ENCODE peak calls at places on chromosomes 12 and 14, in eight cellular contexts. Y is AG04449, C is Peyer's patch, H is AG04450, A is psoas muscle, O is A549, I is BJ, K is right lobe of liver. G is an unnamed sample.

GRCh38 chr12:90826031-90826430 is 128.9 kb downstream of the CCER1 start:
- DNase-seq in H (no peak), K (no peak), I (no peak), C (no peak), A (no peak), O (no peak), Y (no peak), G (no peak)

GRCh38 chr12:104790296-104791125 is 167.6 kb downstream of the SLC41A2 start:
- DNase-seq in A (peak), H (no peak), K (peak), Y (no peak), O (peak), I (no peak), C (peak), G (no peak)

GRCh38 chr12:54428050-54429013 is 9.3 kb upstream of the ITGA5 start:
- DNase-seq in Y (no peak), K (no peak), O (no peak), H (no peak), I (no peak), A (no peak), C (no peak), G (peak)

GRCh38 chr14:66082009-66082408 is 404.2 kb upstream of the CCDC196 start:
- DNase-seq in A (no peak), K (no peak), O (no peak), Y (no peak), H (no peak), I (no peak), C (no peak), G (no peak)

GRCh38 chr12:4275869-4276253 is 2.3 kb downstream of the CCND2 start:
- DNase-seq in H (no peak), A (no peak), C (peak), O (no peak), K (no peak), Y (no peak), I (no peak), G (no peak)

GRCh38 chr14:32077081-32078029 is at the start of gene ARHGAP5:
- DNase-seq in C (peak), I (no peak), A (no peak), H (no peak), K (no peak), Y (no peak), O (no peak), G (no peak)

GRCh38 chr14:31568671-31569070 is 7.5 kb downstream of the NUBPL start:
- DNase-seq in I (no peak), H (no peak), O (no peak), A (no peak), Y (no peak), K (no peak), C (no peak), G (no peak)

GRCh38 chr14:105914738-105915385 is 388.5 kb downstream of the TMEM121 start:
- DNase-seq in O (no peak), H (no peak), I (no peak), A (peak), K (peak), Y (no peak), C (peak), G (no peak)

GRCh38 chr12:124722871-124723270 is 140.8 kb downstream of the SCARB1 start:
- DNase-seq in K (no peak), Y (no peak), I (no peak), O (no peak), C (no peak), A (no peak), H (no peak), G (no peak)

GRCh38 chr12:124264089-124264795 is 30.7 kb upstream of the RFLNA start:
- DNase-seq in Y (no peak), H (no peak), C (no peak), O (no peak), K (no peak), I (no peak), A (no peak), G (no peak)

GRCh38 chr14:47442206-47442605 is 233.2 kb downstream of the MDGA2 start:
- DNase-seq in Y (no peak), O (no peak), I (no peak), K (peak), C (no peak), A (no peak), H (no peak), G (no peak)

GRCh38 chr14:55802986-55803431 is 223.0 kb downstream of the KTN1 start:
- DNase-seq in A (no peak), I (no peak), K (no peak), Y (no peak), O (peak), H (no peak), C (no peak), G (no peak)

GRCh38 chr12:78470354-78471195 is 394.0 kb upstream of the SYT1 start:
- DNase-seq in C (no peak), H (no peak), O (peak), I (no peak), A (no peak), K (no peak), Y (peak), G (peak)

GRCh38 chr12:12947902-12948301 is 4.1 kb downstream of the GPRC5D start:
- DNase-seq in C (no peak), K (no peak), O (no peak), I (no peak), Y (no peak), H (no peak), A (no peak), G (no peak)

GRCh38 chr12:13835657-13836056 is 145.7 kb downstream of the GRIN2B start:
- DNase-seq in C (no peak), H (no peak), I (no peak), K (no peak), Y (no peak), O (no peak), A (no peak), G (no peak)

GRCh38 chr14:22071001-22071400 is 397.4 kb upstream of the OR4E1 start:
- DNase-seq in O (no peak), C (no peak), A (no peak), I (no peak), K (no peak), Y (no peak), H (no peak), G (no peak)

GRCh38 chr14:34355584-34356266 is 106.3 kb downstream of the SPTSSA start:
- DNase-seq in A (no peak), I (no peak), K (no peak), O (no peak), C (no peak), H (peak), Y (peak), G (peak)

GRCh38 chr12:87845995-87846483 is 183.2 kb downstream of the C12orf50 start:
- DNase-seq in A (no peak), H (no peak), O (no peak), Y (no peak), C (no peak), I (no peak), K (no peak), G (no peak)

GRCh38 chr14:71304588-71305133 is 397.4 kb downstream of the PCNX1 start:
- DNase-seq in Y (no peak), H (no peak), I (no peak), A (no peak), C (no peak), K (no peak), O (no peak), G (no peak)

GRCh38 chr12:82456633-82457032 is 98.3 kb downstream of the METTL25 start:
- DNase-seq in I (no peak), Y (no peak), C (no peak), O (no peak), H (no peak), K (no peak), A (no peak), G (no peak)

GRCh38 chr14:91205449-91205848 is 39.1 kb downstream of the GPR68 start:
- DNase-seq in A (no peak), Y (no peak), O (no peak), C (no peak), K (no peak), I (no peak), H (no peak), G (no peak)

GRCh38 chr12:81800298-81801148 is 41.4 kb upstream of the PPFIA2 start:
- DNase-seq in I (no peak), O (no peak), C (no peak), A (no peak), K (no peak), Y (no peak), H (no peak), G (no peak)

GRCh38 chr12:40106202-40106533 is 287 bp upstream of the SLC2A13 start:
- DNase-seq in O (no peak), Y (no peak), H (no peak), A (no peak), C (no peak), I (no peak), K (no peak), G (no peak)

GRCh38 chr12:66156654-66157053 is 13.1 kb downstream of the TMBIM4 start:
- DNase-seq in A (no peak), Y (no peak), H (no peak), C (no peak), O (no peak), I (no peak), K (no peak), G (no peak)

GRCh38 chr12:111685322-111685810 is 390 bp downstream of the BRAP start:
- DNase-seq in C (no peak), A (no peak), I (no peak), K (no peak), O (no peak), Y (no peak), H (no peak), G (no peak)

GRCh38 chr14:68594737-68595380 is 198.0 kb downstream of the ZFP36L1 start:
- DNase-seq in Y (no peak), A (no peak), C (no peak), K (no peak), O (no peak), H (no peak), I (no peak), G (no peak)

GRCh38 chr12:106054016-106054415 is 84.7 kb downstream of the NUAK1 start:
- DNase-seq in I (no peak), O (no peak), Y (no peak), A (no peak), H (no peak), C (no peak), K (no peak), G (no peak)

GRCh38 chr12:6373022-6373787 is 2.2 kb downstream of the SCNN1A start:
- DNase-seq in Y (no peak), H (no peak), O (no peak), K (no peak), C (peak), A (no peak), I (no peak), G (no peak)
- H3K4me3 ChIP-seq in Y (no peak), H (no peak), O (no peak), K (no peak), C (no peak), A (no peak), I (no peak), G (no peak)

DNA sequence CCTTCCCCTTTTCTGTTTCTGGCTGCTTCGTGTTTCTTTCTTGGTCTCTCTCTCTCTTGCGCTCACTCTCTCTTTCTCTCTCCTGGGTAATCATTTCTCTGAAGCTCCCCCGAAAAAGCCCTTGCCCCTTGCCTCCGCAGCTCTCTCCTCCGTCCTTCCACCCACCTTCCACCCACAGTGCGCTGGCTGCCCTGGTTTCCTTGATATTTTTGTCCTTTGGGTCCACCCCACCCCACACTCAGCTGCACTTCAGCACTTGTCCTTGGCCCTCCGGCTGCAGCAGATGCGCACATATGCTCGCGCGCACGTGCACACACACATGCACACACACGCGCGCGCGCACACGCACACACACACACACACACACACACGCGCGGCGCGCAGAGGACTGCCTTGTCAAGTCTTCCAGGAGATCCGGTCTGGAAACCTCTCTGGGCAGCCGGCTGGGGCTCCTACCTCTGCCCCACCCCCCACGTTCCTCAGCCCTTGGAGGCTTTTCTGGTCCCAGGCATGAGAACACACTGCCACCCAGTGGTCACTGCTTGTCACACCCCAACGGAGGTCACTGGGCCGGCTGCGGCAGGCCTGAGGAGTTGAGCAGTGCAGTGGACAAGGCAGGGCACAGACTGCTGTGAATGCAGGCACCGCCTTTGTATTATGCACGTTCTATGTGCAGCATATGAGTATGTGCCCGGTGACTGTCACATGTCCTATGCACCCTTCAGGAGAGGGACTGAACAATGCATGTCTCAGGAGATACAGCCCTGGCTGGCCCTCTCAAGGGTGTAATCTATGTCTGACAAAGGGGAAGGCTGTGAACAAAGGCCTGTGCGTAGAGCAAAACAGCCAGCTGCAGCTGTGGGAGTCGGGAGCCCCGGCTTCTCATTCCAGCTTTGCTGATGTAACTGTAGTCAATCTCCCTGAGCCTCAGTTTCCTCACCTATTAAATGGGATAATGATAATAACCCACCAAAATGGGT is 6.5 kb downstream of the LAG3 start:
- DNase-seq in Y (peak), H (peak), C (peak), K (peak), A (peak), O (peak), I (peak), G (peak)
- H3K4me3 ChIP-seq in Y (peak), H (peak), C (peak), K (peak), A (peak), O (peak), I (peak), G (peak)

GRCh38 chr12:122244565-122245371 is 18.9 kb upstream of the DIABLO start:
- DNase-seq in C (no peak), H (no peak), K (no peak), Y (no peak), A (no peak), I (no peak), O (no peak), G (no peak)
- H3K4me3 ChIP-seq in C (peak), H (no peak), K (no peak), Y (no peak), A (no peak), I (no peak), O (no peak), G (no peak)

GRCh38 chr12:57429473-57430116 is 1.2 kb downstream of the R3HDM2 start:
- DNase-seq in Y (no peak), I (no peak), H (no peak), K (no peak), O (no peak), C (no peak), A (no peak), G (no peak)

GRCh38 chr12:57430931-57431566 is at the start of gene R3HDM2:
- DNase-seq in H (peak), Y (peak), C (peak), K (peak), A (peak), O (peak), I (no peak), G (peak)

GRCh38 chr12:57433370-57433769 is 1.2 kb upstream of the INHBC start:
- DNase-seq in H (no peak), K (no peak), C (no peak), O (no peak), A (no peak), Y (no peak), I (no peak), G (no peak)

GRCh38 chr12:57430117-57430930 is 519 bp downstream of the R3HDM2 start:
- DNase-seq in C (no peak), O (peak), A (peak), I (no peak), K (peak), Y (no peak), H (no peak), G (no peak)

GRCh38 chr12:57428965-57429364 is 1.9 kb downstream of the R3HDM2 start:
- DNase-seq in A (no peak), Y (no peak), H (no peak), K (no peak), O (no peak), I (no peak), C (no peak), G (no peak)
- H3K4me3 ChIP-seq in A (peak), Y (no peak), H (no peak), K (no peak), O (peak), I (no peak), C (no peak), G (no peak)

GRCh38 chr12:6955462-6956331 is 4.5 kb downstream of the PTPN6 start:
- DNase-seq in O (no peak), C (peak), A (no peak), K (no peak), Y (no peak), H (no peak), I (no peak), G (no peak)

GRCh38 chr12:6956332-6956727 is 5.2 kb downstream of the PTPN6 start:
- DNase-seq in H (no peak), Y (no peak), K (no peak), A (no peak), C (no peak), O (no peak), I (no peak), G (no peak)

GRCh38 chr12:6953417-6954315 is 2.5 kb downstream of the PTPN6 start:
- DNase-seq in H (no peak), K (peak), C (peak), I (no peak), Y (no peak), O (no peak), A (peak), G (no peak)

GRCh38 chr12:6954316-6954710 is 3.2 kb downstream of the PTPN6 start:
- DNase-seq in O (no peak), K (no peak), H (no peak), A (no peak), Y (no peak), C (no peak), I (no peak), G (no peak)

DNA sequence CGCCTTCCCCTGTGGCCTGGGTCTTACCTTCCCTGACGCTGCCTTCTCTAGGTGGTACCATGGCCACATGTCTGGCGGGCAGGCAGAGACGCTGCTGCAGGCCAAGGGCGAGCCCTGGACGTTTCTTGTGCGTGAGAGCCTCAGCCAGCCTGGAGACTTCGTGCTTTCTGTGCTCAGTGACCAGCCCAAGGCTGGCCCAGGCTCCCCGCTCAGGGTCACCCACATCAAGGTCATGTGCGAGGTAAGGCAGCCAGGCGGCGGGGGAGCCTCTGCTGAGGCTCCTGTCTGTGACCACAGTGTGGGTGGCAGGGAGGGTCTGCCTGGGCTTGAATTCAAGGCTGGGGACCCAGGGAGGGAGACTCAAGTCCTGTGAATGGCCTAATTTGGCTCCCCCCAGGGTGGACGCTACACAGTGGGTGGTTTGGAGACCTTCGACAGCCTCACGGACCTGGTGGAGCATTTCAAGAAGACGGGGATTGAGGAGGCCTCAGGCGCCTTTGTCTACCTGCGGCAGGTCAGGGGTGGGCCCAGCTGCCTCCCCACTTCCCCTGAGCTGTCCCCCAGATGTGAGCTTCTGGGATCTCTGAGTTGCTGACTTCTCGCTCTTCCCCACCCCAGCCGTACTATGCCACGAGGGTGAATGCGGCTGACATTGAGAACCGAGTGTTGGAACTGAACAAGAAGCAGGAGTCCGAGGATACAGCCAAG is 3.8 kb downstream of the PTPN6 start:
- DNase-seq in K (no peak), Y (no peak), C (no peak), O (no peak), A (no peak), I (no peak), H (no peak), G (no peak)
- H3K4me3 ChIP-seq in K (no peak), Y (no peak), C (peak), O (no peak), A (no peak), I (no peak), H (no peak), G (no peak)

GRCh38 chr14:103819503-103820307 is 27.7 kb downstream of the PPP1R13B start:
- DNase-seq in O (no peak), A (no peak), C (no peak), H (no peak), Y (no peak), I (no peak), K (peak), G (no peak)
- H3K4me3 ChIP-seq in O (no peak), A (peak), C (no peak), H (no peak), Y (no peak), I (no peak), K (no peak), G (peak)

GRCh38 chr12:3154006-3154405 is 76.8 kb downstream of the TSPAN9 start:
- DNase-seq in H (no peak), Y (no peak), I (no peak), O (no peak), C (no peak), A (peak), K (no peak), G (no peak)

GRCh38 chr12:3152892-3153291 is 75.7 kb downstream of the TSPAN9 start:
- DNase-seq in O (no peak), C (peak), Y (no peak), H (no peak), A (peak), K (no peak), I (no peak), G (no peak)

GRCh38 chr12:3150308-3150670 is 73.1 kb downstream of the TSPAN9 start:
- DNase-seq in O (no peak), A (no peak), C (no peak), K (no peak), H (no peak), Y (no peak), I (no peak), G (no peak)

GRCh38 chr12:3150820-3151590 is 73.8 kb downstream of the TSPAN9 start:
- DNase-seq in O (no peak), Y (no peak), H (no peak), C (no peak), A (peak), K (no peak), I (no peak), G (no peak)

GRCh38 chr12:3152013-3152412 is 74.8 kb downstream of the TSPAN9 start:
- DNase-seq in K (no peak), C (peak), A (peak), Y (no peak), O (no peak), H (no peak), I (no peak), G (no peak)
- H3K4me3 ChIP-seq in K (no peak), C (no peak), A (no peak), Y (no peak), O (no peak), H (no peak), I (no peak), G (no peak)